ENCODE peak calls at places on chromosomes 11 and 22, in seven cellular contexts. N, K, M, O, D, G and S are unnamed samples.
A peak's percentile ranks its signal among the peaks of the same experiment; 100 is the strongest.

GRCh38 chr11:121654506-121655480 is 202.0 kb upstream of the SORL1-AS1 start:
- DNase-seq in N (no peak), K (no peak), M (peak; percentile 47), O (no peak), D (no peak), G (no peak), S (no peak)

GRCh38 chr11:34855754-34856095 is 60.5 kb downstream of the APIP start:
- DNase-seq in N (no peak), K (no peak), M (no peak), O (no peak), D (no peak), G (no peak), S (no peak)

GRCh38 chr11:73980001-73980960 is 2.4 kb downstream of the UCP2 start:
- DNase-seq in N (peak; percentile 84), K (peak; percentile 48), M (peak; percentile 36), O (peak; percentile 84), D (peak; percentile 80), G (peak; percentile 22), S (peak; percentile 39)

GRCh38 chr22:29848115-29848514 is 10.0 kb upstream of the ASCC2 start:
- DNase-seq in N (no peak), K (peak; percentile 28), M (no peak), O (no peak), D (no peak), G (no peak), S (no peak)

GRCh38 chr22:49365910-49366309 is 461.8 kb downstream of the BRD1 start:
- DNase-seq in N (no peak), K (no peak), M (no peak), O (no peak), D (peak; percentile 14), G (no peak), S (no peak)

GRCh38 chr11:58562375-58562800 is 13.3 kb downstream of the LPXN start:
- DNase-seq in N (no peak), K (no peak), M (peak; percentile 23), O (no peak), D (no peak), G (no peak), S (no peak)

GRCh38 chr22:49688516-49689254 is 139.0 kb downstream of the BRD1 start:
- DNase-seq in N (no peak), K (no peak), M (no peak), O (no peak), D (no peak), G (no peak), S (no peak)

GRCh38 chr11:60971520-60971919 is at the start of gene CD6:
- DNase-seq in N (peak; percentile 44), K (no peak), M (no peak), O (no peak), D (no peak), G (no peak), S (no peak)

GRCh38 chr11:68028802-68029475 is 1.5 kb upstream of the NDUFS8 start:
- DNase-seq in N (peak; percentile 73), K (no peak), M (peak; percentile 28), O (no peak), D (no peak), G (no peak), S (no peak)

GRCh38 chr11:26626346-26626745 is 54.3 kb upstream of the MUC15 start:
- DNase-seq in N (no peak), K (no peak), M (peak; percentile 33), O (no peak), D (no peak), G (no peak), S (no peak)

GRCh38 chr22:40352763-40353162 is 6.5 kb downstream of the ADSL start:
- DNase-seq in N (no peak), K (no peak), M (no peak), O (no peak), D (no peak), G (no peak), S (no peak)

GRCh38 chr22:30265851-30266444 is 703 bp downstream of the OSM start:
- DNase-seq in N (peak; percentile 96), K (no peak), M (no peak), O (no peak), D (peak; percentile 68), G (peak; percentile 45), S (no peak)

GRCh38 chr11:72083414-72083813 is 2.8 kb downstream of the LRRC51 start:
- DNase-seq in N (no peak), K (no peak), M (no peak), O (no peak), D (no peak), G (no peak), S (no peak)

GRCh38 chr22:23281406-23282088 is 101.2 kb downstream of the BCR start:
- DNase-seq in N (peak; percentile 85), K (peak; percentile 61), M (peak; percentile 81), O (peak; percentile 92), D (peak; percentile 88), G (peak; percentile 85), S (peak; percentile 79)

GRCh38 chr11:114559425-114560310 is at the start of gene NXPE1:
- DNase-seq in N (no peak), K (no peak), M (no peak), O (peak; percentile 63), D (no peak), G (no peak), S (no peak)

GRCh38 chr11:66864172-66864901 is 7.5 kb downstream of the LRFN4 start:
- DNase-seq in N (no peak), K (no peak), M (no peak), O (peak; percentile 72), D (no peak), G (no peak), S (no peak)

GRCh38 chr22:17095538-17095937 is 10.7 kb downstream of the IL17RA start:
- DNase-seq in N (peak; percentile 39), K (no peak), M (peak; percentile 30), O (no peak), D (no peak), G (no peak), S (no peak)

GRCh38 chr22:25492950-25493790 is 71.3 kb upstream of the GRK3 start:
- DNase-seq in N (no peak), K (no peak), M (no peak), O (no peak), D (no peak), G (no peak), S (no peak)

GRCh38 chr11:45518096-45518852 is 147.1 kb downstream of the CHST1 start:
- DNase-seq in N (no peak), K (no peak), M (no peak), O (no peak), D (no peak), G (no peak), S (no peak)
- TF ChIP-seq CTCF in N (no peak), K (no peak), M (no peak), O (no peak), D (no peak), G (no peak), S (no peak)

GRCh38 chr11:120238968-120239620 is 846 bp upstream of the POU2F3 start:
- DNase-seq in N (no peak), K (no peak), M (no peak), O (no peak), D (no peak), G (no peak), S (no peak)

GRCh38 chr11:120243221-120243620 is 3.3 kb downstream of the POU2F3 start:
- DNase-seq in N (no peak), K (no peak), M (no peak), O (no peak), D (no peak), G (no peak), S (no peak)

GRCh38 chr11:120241277-120241676 is 1.3 kb downstream of the POU2F3 start:
- DNase-seq in N (no peak), K (no peak), M (no peak), O (no peak), D (no peak), G (no peak), S (no peak)

GRCh38 chr11:120240866-120241265 is 926 bp downstream of the POU2F3 start:
- DNase-seq in N (no peak), K (no peak), M (no peak), O (no peak), D (no peak), G (no peak), S (no peak)

GRCh38 chr11:120239713-120240640 is at the start of gene POU2F3:
- DNase-seq in N (no peak), K (no peak), M (no peak), O (no peak), D (peak; percentile 52), G (no peak), S (no peak)
- TF ChIP-seq CTCF in N (peak; percentile 18), K (no peak), M (peak; percentile 37), O (no peak), D (no peak), G (no peak), S (peak; percentile 21)

DNA sequence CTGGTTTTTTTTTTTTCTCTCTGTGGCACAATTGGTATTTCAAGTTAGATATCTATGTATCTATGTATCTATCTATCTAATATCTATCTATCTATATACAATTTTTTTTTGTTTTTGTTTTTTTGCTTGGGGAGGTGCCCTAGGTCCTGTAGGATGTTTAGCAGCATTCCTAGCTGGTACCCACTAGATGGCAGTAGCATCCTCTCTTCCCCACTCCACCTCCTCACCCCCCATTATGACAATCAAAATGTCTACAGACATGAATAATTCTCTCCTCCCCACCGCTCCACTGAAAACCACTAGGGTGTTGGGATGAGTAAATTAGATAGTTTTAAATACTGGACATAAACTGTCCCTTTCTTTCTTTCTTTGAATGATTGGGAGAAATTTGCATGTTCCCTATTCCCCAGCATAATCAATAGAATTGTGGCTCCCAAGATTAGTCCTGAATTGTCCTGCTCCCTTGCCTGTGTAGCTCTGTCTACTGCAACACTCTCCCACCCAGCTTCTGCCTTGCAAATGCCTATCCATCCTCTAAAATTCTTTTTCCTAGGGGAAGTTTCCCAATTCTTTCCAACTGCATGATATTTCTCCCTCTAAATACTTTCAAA is 1152.4 kb downstream of the LRRC4C start:
- DNase-seq in N (peak; percentile 56), K (no peak), M (peak; percentile 84), O (no peak), D (no peak), G (no peak), S (no peak)
- TF ChIP-seq CTCF in N (peak; percentile 82), K (no peak), M (peak; percentile 91), O (no peak), D (peak; percentile 11), G (peak; percentile 42), S (peak; percentile 74)

GRCh38 chr11:7143908-7144307 is 55.1 kb downstream of the RBMXL2 start:
- DNase-seq in N (peak; percentile 16), K (no peak), M (peak; percentile 49), O (no peak), D (no peak), G (no peak), S (no peak)
- TF ChIP-seq CTCF in N (peak; percentile 11), K (no peak), M (no peak), O (no peak), D (no peak), G (peak; percentile 39), S (peak; percentile 49)

GRCh38 chr22:38681784-38682335 is at the start of gene TOMM22:
- DNase-seq in N (peak; percentile 92), K (peak; percentile 83), M (peak; percentile 87), O (peak; percentile 89), D (peak; percentile 91), G (peak; percentile 87), S (peak; percentile 72)
- TF ChIP-seq CTCF in N (peak; percentile 58), K (peak; percentile 64), M (peak; percentile 52), O (peak; percentile 30), D (peak; percentile 41), G (peak; percentile 85), S (peak; percentile 66)

GRCh38 chr11:77776455-77776854 is 44.1 kb downstream of the RSF1 start:
- DNase-seq in N (peak; percentile 39), K (no peak), M (peak; percentile 40), O (no peak), D (no peak), G (no peak), S (no peak)
- TF ChIP-seq CTCF in N (no peak), K (peak; percentile 2), M (no peak), O (no peak), D (no peak), G (peak; percentile 22), S (peak; percentile 41)

GRCh38 chr11:102592634-102593581 is 32.2 kb downstream of the MMP20 start:
- DNase-seq in N (peak; percentile 40), K (no peak), M (peak; percentile 55), O (no peak), D (no peak), G (no peak), S (no peak)
- TF ChIP-seq CTCF in N (peak; percentile 77), K (no peak), M (peak; percentile 71), O (no peak), D (peak; percentile 23), G (peak; percentile 25), S (peak; percentile 49)